ENCODE peak calls at places on chromosomes 1 and 21, in eight cellular contexts. V is NCI-H2171, L is T-helper 2 cell, Y is adrenal gland, G is progenitor cell of endocrine pancreas, M is NCI-H345, D is aorta, A is type B pancreatic cell. N is an unnamed sample.

GRCh38 chr1:39204441-39205081 is at the start of gene MACF1:
- DNase-seq in L (peak), G (no peak), M (no peak), Y (peak), A (no peak), D (peak), V (no peak), N (no peak)

GRCh38 chr1:165075725-165076370 is 280.7 kb downstream of the LMX1A start:
- DNase-seq in Y (peak), G (no peak), L (peak), A (no peak), V (peak), D (no peak), M (peak), N (no peak)

GRCh38 chr1:60133848-60134247 is 60.3 kb upstream of the C1orf87 start:
- DNase-seq in V (no peak), G (no peak), D (no peak), M (no peak), Y (no peak), L (no peak), A (no peak), N (no peak)

GRCh38 chr1:119611701-119612113 is 36.4 kb downstream of the ZNF697 start:
- DNase-seq in D (peak), Y (peak), A (peak), L (peak), G (peak), V (peak), M (peak), N (no peak)

GRCh38 chr21:31945576-31945975 is 72.8 kb downstream of the HUNK start:
- DNase-seq in G (no peak), V (no peak), D (no peak), L (no peak), A (no peak), M (no peak), Y (no peak), N (no peak)

GRCh38 chr1:15303912-15304311 is 56.9 kb downstream of the FHAD1 start:
- DNase-seq in D (no peak), M (peak), G (no peak), L (no peak), A (no peak), V (peak), Y (no peak), N (no peak)

GRCh38 chr1:175914115-175914514 is 170.7 kb upstream of the TNR start:
- DNase-seq in G (no peak), D (no peak), M (no peak), Y (no peak), V (no peak), L (no peak), A (no peak), N (no peak)

GRCh38 chr1:227779021-227779441 is 36.4 kb upstream of the PRSS38 start:
- DNase-seq in D (no peak), Y (no peak), G (no peak), M (no peak), A (peak), V (no peak), L (no peak), N (no peak)

GRCh38 chr1:153100241-153100640 is 5.9 kb upstream of the SPRR2E start:
- DNase-seq in A (no peak), V (no peak), Y (no peak), L (no peak), G (no peak), M (no peak), D (no peak), N (no peak)

GRCh38 chr1:18199462-18199861 is 91.9 kb downstream of the IGSF21 start:
- DNase-seq in G (peak), M (peak), V (peak), Y (no peak), L (no peak), D (no peak), A (no peak), N (no peak)

GRCh38 chr1:86156571-86157455 is at the start of gene COL24A1:
- DNase-seq in V (no peak), L (peak), G (peak), D (peak), A (peak), Y (peak), M (peak), N (no peak)

GRCh38 chr1:152047607-152047953 is 10.8 kb upstream of the S100A11 start:
- DNase-seq in G (no peak), Y (no peak), V (no peak), D (peak), L (no peak), A (no peak), M (no peak), N (no peak)

GRCh38 chr21:38839683-38840286 is 34.1 kb downstream of the ETS2 start:
- DNase-seq in Y (no peak), G (no peak), D (no peak), M (no peak), L (peak), V (no peak), A (peak), N (no peak)

GRCh38 chr1:31266547-31266946 is 26.9 kb upstream of the NKAIN1 start:
- DNase-seq in D (no peak), L (no peak), M (no peak), G (no peak), Y (no peak), V (no peak), A (no peak), N (no peak)

GRCh38 chr1:54894271-54894670 is 7.3 kb upstream of the DHCR24 start:
- DNase-seq in M (no peak), D (no peak), G (no peak), Y (no peak), L (no peak), A (no peak), V (no peak), N (no peak)

GRCh38 chr1:115228191-115228590 is 109.9 kb downstream of the NGF start:
- DNase-seq in A (no peak), D (no peak), G (no peak), L (no peak), V (no peak), Y (no peak), M (no peak), N (no peak)

GRCh38 chr1:109199710-109200109 is 14.0 kb upstream of the SARS1 start:
- DNase-seq in V (no peak), A (no peak), M (no peak), G (no peak), Y (no peak), D (no peak), L (peak), N (no peak)

GRCh38 chr1:54791880-54792522 is 9.1 kb downstream of the TTC22 start:
- DNase-seq in L (peak), D (no peak), M (no peak), A (no peak), Y (no peak), G (no peak), V (no peak), N (no peak)

GRCh38 chr1:183051546-183051945 is 28.3 kb downstream of the LAMC1 start:
- DNase-seq in G (no peak), A (no peak), M (no peak), Y (no peak), V (no peak), L (no peak), D (no peak), N (no peak)

GRCh38 chr1:51760872-51761271 is 117.7 kb downstream of the NRDC start:
- DNase-seq in V (no peak), G (no peak), M (no peak), A (no peak), Y (no peak), L (no peak), D (no peak), N (no peak)

GRCh38 chr1:205444931-205445652 is 10.8 kb downstream of the BLACAT1 start:
- DNase-seq in G (no peak), Y (peak), A (no peak), V (no peak), M (peak), L (no peak), D (peak), N (no peak)

GRCh38 chr1:65255088-65256050 is 54.0 kb upstream of the DNAJC6 start:
- DNase-seq in D (no peak), A (no peak), V (no peak), G (peak), M (peak), L (no peak), Y (peak), N (no peak)

GRCh38 chr1:165444897-165445370 is at the start of gene RXRG:
- DNase-seq in D (no peak), Y (peak), A (no peak), G (peak), M (peak), V (peak), L (peak), N (no peak)

GRCh38 chr21:26846036-26846931 is 1.1 kb upstream of the ADAMTS1 start:
- DNase-seq in L (no peak), D (peak), V (peak), G (peak), M (no peak), A (peak), Y (peak), N (no peak)